ENCODE peak calls at places on chromosome X, in six cellular contexts. L is upper lobe of left lung, W is coronary artery, H is lower leg skin, F is HCT116, T is pancreas. V is an unnamed sample.

GRCh38 chrX:2502668-2503519 is 2.1 kb upstream of the DHRSX start:
- DNase-seq in W (peak), H (peak), T (no peak), L (peak), F (no peak), V (no peak)

GRCh38 chrX:71251456-71251973 is 2.4 kb downstream of the ZMYM3 start:
- DNase-seq in W (no peak), H (no peak), F (no peak), T (no peak), L (no peak), V (no peak)

GRCh38 chrX:53831662-53832635 is 145.4 kb upstream of the HUWE1 start:
- DNase-seq in T (peak), W (no peak), H (peak), L (peak), F (peak), V (no peak)

GRCh38 chrX:34341258-34341657 is 209.1 kb upstream of the FAM47A start:
- DNase-seq in H (no peak), W (no peak), T (no peak), L (no peak), F (no peak), V (no peak)

GRCh38 chrX:111869639-111870034 is 6.3 kb upstream of the TRPC5OS start:
- DNase-seq in F (peak), L (peak), T (peak), H (no peak), W (no peak), V (no peak)

GRCh38 chrX:71626576-71626975 is 8.3 kb upstream of the CXCR3 start:
- DNase-seq in T (no peak), W (no peak), L (peak), F (no peak), H (no peak), V (no peak)

GRCh38 chrX:43557792-43558191 is 98.3 kb upstream of the MAOA start:
- DNase-seq in L (peak), F (peak), T (peak), W (no peak), H (no peak), V (peak)

GRCh38 chrX:44742480-44743155 is 101.2 kb upstream of the DUSP21 start:
- DNase-seq in H (no peak), F (no peak), L (no peak), T (no peak), W (no peak), V (no peak)

GRCh38 chrX:76127341-76127740 is 45.5 kb upstream of the PBDC1 start:
- DNase-seq in T (no peak), W (no peak), F (no peak), L (no peak), H (no peak), V (no peak)
- TF ChIP-seq CTCF in T (no peak), W (no peak), F (no peak), L (no peak), H (no peak), V (no peak)

GRCh38 chrX:30654989-30655607 is 1.9 kb downstream of the GK start:
- DNase-seq in T (no peak), H (no peak), L (no peak), F (no peak), W (no peak), V (no peak)

GRCh38 chrX:30657542-30658238 is 4.5 kb downstream of the GK start:
- DNase-seq in L (no peak), F (no peak), T (no peak), W (no peak), H (no peak), V (no peak)

GRCh38 chrX:30653415-30654131 is at the start of gene GK:
- DNase-seq in H (peak), F (no peak), T (peak), W (peak), L (no peak), V (no peak)

GRCh38 chrX:30649859-30650258 is 3.4 kb upstream of the GK start:
- DNase-seq in T (no peak), F (no peak), H (no peak), L (no peak), W (no peak), V (no peak)

DNA sequence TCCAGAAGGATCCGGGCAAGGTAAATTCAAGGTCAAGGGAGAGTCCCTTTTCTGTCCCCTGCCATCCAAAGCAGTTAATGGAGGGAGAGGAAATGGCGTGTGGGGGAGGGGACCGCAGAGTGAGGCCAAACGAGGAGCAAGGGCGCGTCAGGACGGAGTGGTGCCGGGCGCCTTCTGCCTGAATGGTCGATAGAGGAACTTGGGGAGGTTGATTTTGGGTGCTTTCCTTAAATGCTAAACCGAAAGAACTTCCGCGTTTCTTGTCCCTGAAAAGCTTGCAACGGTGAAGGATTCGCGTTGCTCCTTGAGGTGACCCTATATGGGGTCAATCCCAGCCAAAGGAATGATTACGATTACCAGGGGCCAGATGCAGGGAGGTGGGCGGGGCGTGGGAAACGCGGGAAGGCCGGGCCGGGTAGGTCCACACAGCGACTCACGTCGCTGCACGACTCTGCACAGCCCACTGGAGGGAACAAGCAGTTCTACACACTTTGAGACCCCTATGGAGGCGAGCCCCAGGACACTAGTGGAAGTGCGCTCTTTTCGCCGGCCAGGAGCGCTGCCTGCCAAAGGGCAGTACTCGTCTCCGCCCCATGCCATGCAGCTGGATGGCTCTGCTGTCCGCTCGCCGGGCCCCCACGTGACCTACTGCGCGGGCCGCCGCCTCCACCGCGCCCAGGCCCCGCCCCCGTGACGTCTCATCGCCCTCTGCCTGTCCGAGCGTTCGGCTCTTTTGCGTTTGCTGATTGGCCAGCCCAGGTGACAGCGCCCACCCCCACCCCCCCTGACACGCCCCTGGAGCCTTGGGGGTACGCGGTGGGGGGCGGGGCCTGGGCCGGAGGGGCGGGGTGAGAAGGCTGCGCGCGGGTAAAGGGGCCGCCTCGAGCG is 452 bp upstream of the GK start:
- DNase-seq in F (peak), H (peak), W (peak), L (peak), T (peak), V (peak)
- TF ChIP-seq CTCF in F (no peak), H (no peak), W (no peak), L (no peak), T (no peak), V (no peak)

GRCh38 chrX:110045988-110046387 is 43.1 kb downstream of the TMEM164 start:
- DNase-seq in L (no peak), W (no peak), H (no peak), T (peak), F (no peak), V (no peak)
- TF ChIP-seq CTCF in L (peak), W (no peak), H (no peak), T (no peak), F (no peak), V (no peak)

DNA sequence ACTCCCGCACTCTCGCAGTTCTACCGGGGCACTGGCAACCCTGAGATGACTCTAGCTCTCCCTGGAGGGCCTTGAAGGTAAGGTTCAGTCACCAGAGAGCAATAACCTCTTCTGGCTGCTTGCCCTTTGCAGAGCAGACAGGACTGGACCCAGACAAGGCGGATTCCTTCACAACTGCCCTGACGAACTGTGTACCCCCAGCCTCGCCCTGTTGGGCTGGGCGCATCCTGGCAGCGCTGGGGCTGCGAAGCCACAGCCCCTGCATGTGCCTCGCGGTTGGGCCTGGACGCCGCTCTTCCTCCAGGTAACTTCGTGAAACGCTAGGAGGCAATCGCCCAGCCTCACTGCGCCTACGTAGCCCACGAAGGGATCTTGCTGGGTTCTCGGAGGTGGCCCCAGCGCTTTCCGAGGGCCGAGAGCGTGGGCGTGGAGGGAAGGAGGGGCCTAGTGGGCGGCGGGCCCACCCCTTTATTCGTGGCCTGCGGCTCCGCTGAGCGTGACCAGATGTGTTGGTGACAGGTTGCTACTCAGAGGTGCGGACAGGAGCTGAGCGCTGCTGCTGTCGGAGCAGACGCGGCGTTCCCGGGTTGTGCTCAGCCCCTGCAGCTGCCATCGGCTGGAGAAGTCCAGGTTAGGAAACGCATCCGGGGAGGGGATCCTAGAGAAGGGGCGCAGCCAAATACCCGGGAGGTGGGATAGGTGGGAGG is 1.9 kb upstream of the MAMLD1 start:
- DNase-seq in W (peak), F (no peak), H (no peak), L (no peak), T (peak), V (no peak)
- TF ChIP-seq CTCF in W (no peak), F (no peak), H (no peak), L (no peak), T (no peak), V (no peak)

GRCh38 chrX:41481264-41482109 is 34.3 kb downstream of the NYX start:
- DNase-seq in H (no peak), W (no peak), F (peak), T (no peak), L (no peak), V (no peak)
- TF ChIP-seq CTCF in H (no peak), W (no peak), F (peak), T (no peak), L (no peak), V (no peak)

GRCh38 chrX:100207331-100208024 is 202.6 kb downstream of the PCDH19 start:
- DNase-seq in W (no peak), T (no peak), H (no peak), L (no peak), F (no peak), V (no peak)

GRCh38 chrX:100208076-100208475 is 202.0 kb downstream of the PCDH19 start:
- DNase-seq in W (no peak), T (no peak), F (no peak), L (no peak), H (no peak), V (no peak)
- TF ChIP-seq CTCF in W (no peak), T (no peak), F (no peak), L (no peak), H (no peak), V (no peak)

DNA sequence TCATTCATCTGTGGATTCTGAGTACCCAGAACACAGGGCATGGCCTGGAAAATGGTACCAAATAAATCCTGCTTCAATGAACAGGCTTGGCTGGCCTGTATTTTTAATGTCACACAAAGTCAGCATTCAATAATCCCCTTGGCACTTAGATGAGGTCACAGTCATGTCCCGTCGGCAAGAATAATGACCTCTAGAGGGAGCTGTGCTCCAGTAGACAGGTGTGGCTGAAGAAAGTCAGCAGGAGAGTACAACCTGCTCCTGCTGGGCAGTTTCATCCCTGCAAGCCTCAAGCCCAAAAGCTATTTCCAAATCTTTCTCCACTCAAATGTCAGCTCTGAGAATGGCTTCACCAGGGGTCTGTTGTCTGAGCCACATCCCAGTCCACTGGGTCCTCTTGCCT is 404.0 kb upstream of the F9 start:
- DNase-seq in F (no peak), W (no peak), L (peak), H (no peak), T (peak), V (no peak)
- TF ChIP-seq CTCF in F (peak), W (no peak), L (peak), H (no peak), T (peak), V (no peak)

GRCh38 chrX:7316280-7316679 is 168.3 kb upstream of the PUDP start:
- DNase-seq in W (no peak), L (no peak), H (no peak), T (no peak), F (no peak), V (no peak)

GRCh38 chrX:7314425-7314824 is 166.5 kb upstream of the PUDP start:
- DNase-seq in H (no peak), T (no peak), L (no peak), W (no peak), F (no peak), V (no peak)

GRCh38 chrX:7318246-7318645 is 170.3 kb upstream of the PUDP start:
- DNase-seq in L (no peak), W (no peak), F (no peak), H (no peak), T (no peak), V (no peak)

GRCh38 chrX:7316887-7317286 is 168.9 kb upstream of the PUDP start:
- DNase-seq in H (no peak), W (no peak), F (no peak), T (no peak), L (no peak), V (no peak)

GRCh38 chrX:7318661-7319060 is 170.7 kb upstream of the PUDP start:
- DNase-seq in L (no peak), F (no peak), T (no peak), W (no peak), H (no peak), V (no peak)
- TF ChIP-seq CTCF in L (no peak), F (no peak), T (no peak), W (no peak), H (no peak), V (no peak)

GRCh38 chrX:20253232-20253543 is 13.5 kb downstream of the RPS6KA3 start:
- DNase-seq in T (no peak), H (no peak), L (no peak), F (no peak), W (no peak), V (no peak)
- TF ChIP-seq CTCF in T (no peak), H (no peak), L (no peak), F (no peak), W (no peak), V (no peak)